ENCODE peak calls at places on chromosomes 7 and 10, in four cellular contexts. D is endothelial cell, N is H9, E is T-helper 1 cell. T is an unnamed sample.

GRCh38 chr10:6310977-6311376 is 108.2 kb downstream of the PFKFB3 start:
- DNase-seq in D (no peak), N (no peak), E (no peak), T (no peak)

GRCh38 chr7:48416327-48416908 is 245.2 kb downstream of the ABCA13 start:
- DNase-seq in D (no peak), N (no peak), E (no peak), T (no peak)

GRCh38 chr10:60644436-60645130 is 133.7 kb upstream of the CDK1 start:
- DNase-seq in D (no peak), N (no peak), E (no peak), T (no peak)

GRCh38 chr7:424961-425793 is 94.5 kb downstream of the PDGFA start:
- DNase-seq in D (no peak), N (no peak), E (no peak), T (no peak)

GRCh38 chr7:69504733-69505132 is 93.5 kb upstream of the AUTS2 start:
- DNase-seq in D (no peak), N (no peak), E (no peak), T (no peak)

GRCh38 chr10:47268696-47269095 is 31.3 kb upstream of the GDF10 start:
- DNase-seq in D (no peak), N (no peak), E (no peak), T (no peak)

GRCh38 chr10:14884082-14884481 is 5.4 kb downstream of the SUV39H2 start:
- DNase-seq in D (no peak), N (no peak), E (peak), T (no peak)

GRCh38 chr7:1864126-1864940 is 194.3 kb downstream of the ELFN1 start:
- DNase-seq in D (no peak), N (no peak), E (no peak), T (no peak)

GRCh38 chr7:12771378-12771877 is 84.0 kb downstream of the ARL4A start:
- DNase-seq in D (no peak), N (no peak), E (no peak), T (no peak)

GRCh38 chr7:99860281-99861127 is 16.3 kb downstream of the OR2AE1 start:
- DNase-seq in D (no peak), N (no peak), E (no peak), T (no peak)

GRCh38 chr7:68700414-68700813 is 897.9 kb upstream of the AUTS2 start:
- DNase-seq in D (no peak), N (no peak), E (no peak), T (no peak)

GRCh38 chr10:9986786-9987185 is 1030.9 kb upstream of the CELF2 start:
- DNase-seq in D (no peak), N (no peak), E (no peak), T (no peak)

GRCh38 chr10:132705173-132705572 is 80.8 kb downstream of the NKX6-2 start:
- DNase-seq in D (no peak), N (peak), E (no peak), T (no peak)

GRCh38 chr10:88042162-88043100 is 179.0 kb downstream of the PTEN start:
- DNase-seq in D (no peak), N (peak), E (no peak), T (no peak)

GRCh38 chr7:111108526-111108925 is 17.6 kb downstream of the LRRN3 start:
- DNase-seq in D (no peak), N (no peak), E (no peak), T (no peak)